ENCODE peak calls at places on chromosomes 3 and 15, in ten cellular contexts. F is fibroblast of pulmonary artery, T is foreskin fibroblast, K is lung, J is GM12864, I is fibroblast of the aortic adventitia, P is cardiac muscle cell, E is epithelial cell of esophagus, S is H1, Y is thoracic aorta. Z is an unnamed sample.

GRCh38 chr15:31136612-31137328 is 35.2 kb upstream of the TRPM1 start:
- DNase-seq in I (no peak), P (no peak), F (no peak), Y (no peak), K (no peak), J (no peak), S (no peak), T (no peak), E (no peak), Z (no peak)

GRCh38 chr3:66498718-66499611 is 1.9 kb downstream of the LRIG1 start:
- DNase-seq in T (peak; percentile 18), F (no peak), I (no peak), P (no peak), E (no peak), S (no peak), Y (no peak), J (no peak), K (no peak), Z (no peak)

GRCh38 chr3:89107461-89108035 is at the start of gene EPHA3:
- DNase-seq in P (peak; percentile 84), I (peak; percentile 46), S (peak; percentile 53), J (no peak), T (peak; percentile 89), E (peak; percentile 78), K (peak; percentile 56), F (peak; percentile 60), Y (no peak), Z (peak; percentile 78)

GRCh38 chr3:195077611-195078540 is 193.1 kb downstream of the XXYLT1 start:
- DNase-seq in I (no peak), F (no peak), S (no peak), P (no peak), T (no peak), J (no peak), Y (no peak), E (no peak), K (no peak), Z (no peak)

GRCh38 chr3:46454606-46455005 is 10.1 kb downstream of the LTF start:
- DNase-seq in I (no peak), P (no peak), F (no peak), E (no peak), K (no peak), J (no peak), T (no peak), S (no peak), Y (no peak), Z (no peak)

GRCh38 chr3:161369531-161369930 is 1.8 kb downstream of the SPTSSB start:
- DNase-seq in I (no peak), F (no peak), E (no peak), Y (no peak), P (no peak), T (no peak), J (no peak), K (no peak), S (no peak), Z (no peak)

GRCh38 chr3:125032100-125032643 is 23.6 kb downstream of the HEG1 start:
- DNase-seq in K (no peak), S (no peak), F (peak; percentile 48), I (no peak), E (no peak), T (peak; percentile 29), P (no peak), Y (no peak), J (no peak), Z (no peak)

GRCh38 chr3:100525753-100526612 is 33.6 kb downstream of the TMEM45A start:
- DNase-seq in E (peak; percentile 98), F (peak; percentile 81), J (no peak), Y (no peak), T (peak; percentile 93), P (peak; percentile 21), S (no peak), I (peak; percentile 94), K (no peak), Z (peak; percentile 98)

GRCh38 chr3:127406309-127407025 is 118.6 kb upstream of the PRR20G start:
- DNase-seq in S (no peak), K (no peak), Y (no peak), P (no peak), T (peak; percentile 9), J (no peak), F (peak; percentile 21), I (no peak), E (peak; percentile 44), Z (no peak)

GRCh38 chr15:35818846-35819245 is 272.9 kb upstream of the DPH6 start:
- DNase-seq in Y (no peak), I (no peak), E (no peak), P (no peak), J (no peak), F (no peak), K (no peak), S (no peak), T (no peak), Z (no peak)

GRCh38 chr3:127547761-127548605 is 42.5 kb downstream of the TPRA1 start:
- DNase-seq in K (peak; percentile 78), F (peak; percentile 48), E (peak; percentile 33), P (peak; percentile 85), T (peak; percentile 81), Y (no peak), S (peak; percentile 49), J (no peak), I (peak; percentile 58), Z (peak; percentile 53)

GRCh38 chr15:41032079-41032328 is 78.7 kb downstream of the CHAC1 start:
- DNase-seq in J (no peak), Y (no peak), T (no peak), S (no peak), E (no peak), F (no peak), I (no peak), K (no peak), P (no peak), Z (no peak)

GRCh38 chr3:36733162-36733696 is 31.1 kb downstream of the DCLK3 start:
- DNase-seq in F (no peak), K (no peak), Y (no peak), S (no peak), P (peak; percentile 19), E (no peak), I (no peak), J (no peak), T (no peak), Z (no peak)

GRCh38 chr3:63968612-63969350 is 54.5 kb downstream of the PSMD6 start:
- DNase-seq in J (no peak), I (peak; percentile 28), K (no peak), E (peak; percentile 40), S (no peak), Y (no peak), F (no peak), T (peak; percentile 39), P (no peak), Z (no peak)
- H3K4me3 ChIP-seq in J (peak overlapping the region; percentile 7), I (no peak overlapping the region), K (no peak overlapping the region), E (no peak overlapping the region), S (no peak overlapping the region), Y (peak overlapping the region; percentile 66), F (peak overlapping the region; percentile 2), T (no peak overlapping the region), P (no peak overlapping the region), Z (no peak overlapping the region)

DNA sequence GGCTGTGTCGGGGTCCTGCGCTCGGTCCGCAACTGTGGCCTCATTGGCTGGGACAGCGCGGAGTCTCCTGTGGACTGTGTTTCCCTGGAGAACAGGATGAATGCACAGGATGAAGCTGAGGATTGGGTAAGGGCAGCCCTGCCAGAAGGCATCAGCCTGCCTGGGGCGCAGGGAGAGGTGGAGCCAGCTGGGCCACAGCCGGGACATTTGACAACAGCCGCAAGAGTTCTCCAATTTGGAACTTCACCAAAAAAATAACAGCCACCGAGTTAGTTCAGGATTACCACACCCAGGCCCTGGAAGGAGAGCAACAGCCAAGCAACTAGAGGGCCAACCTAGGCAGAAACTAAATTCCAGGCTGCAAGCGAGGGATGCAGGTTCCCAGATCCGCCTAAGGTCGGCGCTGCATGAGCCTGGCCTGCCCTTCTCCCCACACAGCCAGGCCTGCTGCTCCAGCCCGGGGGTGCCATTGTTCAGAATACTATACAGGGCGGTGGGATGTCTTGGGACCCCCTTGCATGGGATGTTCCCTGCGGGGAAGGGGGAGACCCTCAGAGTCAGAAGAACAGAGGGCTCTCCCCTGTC is 229.3 kb downstream of the OCA2 start:
- DNase-seq in K (no peak), I (no peak), T (no peak), J (no peak), P (no peak), F (no peak), Y (no peak), S (no peak), E (no peak), Z (no peak)
- TF ChIP-seq CTCF in K (no peak), I (no peak), T (no peak), J (no peak), P (no peak), F (no peak), Y (no peak), S (peak; percentile 12), E (no peak), Z (no peak)

GRCh38 chr3:56811545-56812202 is 9.9 kb upstream of the ARHGEF3 start:
- DNase-seq in J (no peak), T (no peak), K (no peak), F (no peak), P (no peak), E (no peak), S (no peak), I (no peak), Y (no peak), Z (no peak)
- H3K4me3 ChIP-seq in J (no peak overlapping the region), T (no peak overlapping the region), K (no peak overlapping the region), F (no peak overlapping the region), P (no peak overlapping the region), E (no peak overlapping the region), S (no peak overlapping the region), I (no peak overlapping the region), Y (no peak overlapping the region), Z (no peak overlapping the region)

GRCh38 chr15:95850837-95851236 is 479.7 kb upstream of the NR2F2 start:
- DNase-seq in E (no peak), S (no peak), P (peak; percentile 13), Y (no peak), I (no peak), K (no peak), T (no peak), J (no peak), F (no peak), Z (no peak)
- TF ChIP-seq CTCF in E (no peak), S (no peak), P (no peak), Y (no peak), I (peak; percentile 30), K (no peak), T (no peak), J (no peak), F (no peak), Z (no peak)

DNA sequence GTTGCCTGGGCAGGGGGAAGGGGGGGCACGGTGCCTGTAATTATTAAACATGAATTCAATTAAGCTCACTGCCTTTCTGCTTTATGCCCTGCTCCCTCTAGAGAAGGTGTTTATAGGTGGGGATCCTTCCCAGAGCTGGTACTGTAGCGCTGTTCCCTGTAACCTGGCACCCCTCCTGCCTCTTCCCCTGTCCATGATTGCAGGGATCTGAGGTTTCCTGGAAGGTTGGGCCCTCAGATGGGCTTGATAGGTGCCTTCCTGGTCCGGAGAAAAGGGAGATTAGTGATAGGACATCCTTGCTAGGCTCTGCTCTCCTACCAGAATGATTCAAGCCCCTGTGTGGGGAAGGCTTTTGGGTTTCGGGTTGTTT is 2.1 kb upstream of the FAM131A start:
- DNase-seq in P (no peak), I (no peak), K (no peak), J (no peak), S (no peak), T (no peak), Y (no peak), F (no peak), E (no peak), Z (no peak)
- H3K4me3 ChIP-seq in P (peak overlapping the region; percentile 66), I (no peak overlapping the region), K (no peak overlapping the region), J (peak overlapping the region; percentile 62), S (peak overlapping the region; percentile 83), T (peak overlapping the region; percentile 76), Y (peak overlapping the region; percentile 93), F (no peak overlapping the region), E (peak overlapping the region; percentile 1), Z (no peak overlapping the region)